ENCODE peak calls at places on chromosome 7, in six cellular contexts. J, I, U, C, F and L are unnamed samples. For H3K27me3, the result is how much of the 10 kb centered on the place peaks cover.

GRCh38 chr7:27312820-27313219 is 70.2 kb downstream of the EVX1 start:
- DNase-seq in J (no peak), C (no peak), F (no peak), I (no peak), U (no peak), L (no peak)

GRCh38 chr7:921071-921461 is 33.4 kb downstream of the ADAP1 start:
- DNase-seq in U (no peak), F (no peak), I (peak), C (no peak), J (no peak), L (peak)

GRCh38 chr7:47435889-47436312 is 146.0 kb downstream of the TNS3 start:
- DNase-seq in F (peak), U (peak), J (peak), C (peak), I (peak), L (peak)

GRCh38 chr7:129494041-129494440 is 8.3 kb upstream of the SMKR1 start:
- DNase-seq in C (peak), J (no peak), F (no peak), I (no peak), U (no peak), L (no peak)

GRCh38 chr7:33674804-33675411 is 230.4 kb upstream of the BMPER start:
- DNase-seq in I (peak), J (no peak), F (no peak), U (no peak), C (no peak), L (no peak)

GRCh38 chr7:80232969-80233724 is 98.5 kb downstream of the GNAI1 start:
- DNase-seq in F (no peak), J (no peak), I (no peak), C (no peak), U (no peak), L (no peak)

GRCh38 chr7:30564243-30564892 is 30.3 kb upstream of the GARS1 start:
- DNase-seq in U (peak), J (peak), I (peak), C (peak), F (peak), L (peak)

GRCh38 chr7:105027176-105027853 is 13.3 kb downstream of the KMT2E start:
- DNase-seq in C (no peak), U (no peak), F (peak), I (no peak), J (no peak), L (no peak)

GRCh38 chr7:31096198-31096881 is 44.2 kb downstream of the ADCYAP1R1 start:
- DNase-seq in I (no peak), U (no peak), J (no peak), C (no peak), F (no peak), L (peak)

GRCh38 chr7:99409192-99409572 is 413 bp downstream of the BUD31 start:
- DNase-seq in I (no peak), U (no peak), C (no peak), F (no peak), J (no peak), L (no peak)

GRCh38 chr7:99409814-99410213 is 1.0 kb downstream of the BUD31 start:
- DNase-seq in I (no peak), F (no peak), U (no peak), J (no peak), C (no peak), L (no peak)

GRCh38 chr7:99406557-99406956 is 1.8 kb downstream of the PDAP1 start:
- DNase-seq in I (no peak), C (no peak), J (no peak), U (no peak), F (no peak), L (no peak)

GRCh38 chr7:99407849-99408346 is 499 bp downstream of the PDAP1 start:
- DNase-seq in J (peak), I (peak), U (peak), F (peak), C (peak), L (peak)

DNA sequence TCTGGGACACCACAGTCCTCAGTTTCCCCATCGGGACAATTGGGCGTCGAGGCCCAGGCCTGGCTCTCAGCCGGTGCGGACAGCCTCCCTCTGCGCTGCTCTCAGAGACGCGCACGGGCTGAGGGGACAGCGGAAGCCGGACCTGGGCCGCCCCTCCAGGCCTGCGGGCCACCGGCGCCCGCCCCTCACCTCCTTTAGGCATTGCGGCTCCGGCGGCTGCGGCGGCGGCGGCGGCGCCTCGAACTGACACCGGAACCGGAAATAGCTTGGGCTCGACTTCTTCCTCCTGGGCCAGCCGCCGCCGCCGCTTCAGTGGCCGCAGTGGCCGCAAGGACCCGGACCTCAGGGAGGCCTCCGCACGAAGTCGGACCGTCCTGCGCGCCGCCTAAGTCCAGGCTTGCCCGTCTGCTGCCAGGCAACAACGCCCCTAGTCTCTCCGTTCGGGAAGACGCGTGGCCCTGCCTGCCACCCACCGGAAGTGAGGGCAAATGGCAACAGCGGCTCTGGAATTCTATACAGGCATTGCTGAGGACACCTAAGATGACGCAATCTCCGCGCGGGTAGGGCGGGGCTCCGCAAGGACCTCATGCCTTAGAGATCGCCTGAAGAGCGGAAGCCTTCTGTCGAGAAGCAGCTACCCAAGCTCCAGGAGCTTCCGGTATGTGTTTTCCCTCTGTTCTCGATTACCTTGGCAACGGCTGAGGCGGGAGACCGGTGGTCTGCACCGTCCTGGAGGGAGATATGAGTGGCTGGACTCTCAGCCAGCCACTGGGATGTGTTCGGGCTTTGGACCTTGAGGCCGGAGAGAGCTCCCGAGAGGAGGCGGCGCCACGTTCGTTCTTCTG is at the start of the genes BUD31 and PDAP1:
- DNase-seq in I (peak), F (peak), J (peak), U (peak), C (peak), L (peak)
- TF ChIP-seq POLR2A in I (peak), F (peak), J (peak), U (peak), C (peak), L (no peak)

DNA sequence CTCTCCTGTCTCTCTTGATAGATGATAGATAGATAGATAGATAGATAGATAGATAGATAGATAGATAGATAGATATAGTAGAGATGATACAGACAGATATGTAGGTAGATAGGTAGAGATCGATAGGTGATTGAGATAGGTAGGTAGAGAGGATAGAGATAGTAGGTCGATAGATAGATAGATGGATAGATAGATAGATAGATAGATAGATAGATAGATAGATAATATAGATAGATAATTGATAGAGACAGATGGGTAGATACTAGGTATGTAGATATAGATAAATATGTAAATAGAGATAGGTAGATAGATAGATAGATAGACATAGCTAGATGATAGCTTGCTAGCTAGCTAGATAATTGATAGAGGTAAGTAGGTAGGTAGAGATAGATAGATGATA is 1154.2 kb upstream of the AUTS2 start:
- DNase-seq in U (no peak), F (no peak), J (no peak), I (no peak), C (no peak), L (no peak)
- H3K4me3 ChIP-seq in U (no peak), F (no peak), J (no peak), I (no peak), C (no peak), L (no peak)

GRCh38 chr7:32298403-32299132 is 191.6 kb downstream of the LSM5 start:
- DNase-seq in U (no peak), C (no peak), F (no peak), J (no peak), I (peak), L (no peak)
- H3K27me3 ChIP-seq in U (under half), C (under half), F (under half), J (under half), I (under half), L (under half)

DNA sequence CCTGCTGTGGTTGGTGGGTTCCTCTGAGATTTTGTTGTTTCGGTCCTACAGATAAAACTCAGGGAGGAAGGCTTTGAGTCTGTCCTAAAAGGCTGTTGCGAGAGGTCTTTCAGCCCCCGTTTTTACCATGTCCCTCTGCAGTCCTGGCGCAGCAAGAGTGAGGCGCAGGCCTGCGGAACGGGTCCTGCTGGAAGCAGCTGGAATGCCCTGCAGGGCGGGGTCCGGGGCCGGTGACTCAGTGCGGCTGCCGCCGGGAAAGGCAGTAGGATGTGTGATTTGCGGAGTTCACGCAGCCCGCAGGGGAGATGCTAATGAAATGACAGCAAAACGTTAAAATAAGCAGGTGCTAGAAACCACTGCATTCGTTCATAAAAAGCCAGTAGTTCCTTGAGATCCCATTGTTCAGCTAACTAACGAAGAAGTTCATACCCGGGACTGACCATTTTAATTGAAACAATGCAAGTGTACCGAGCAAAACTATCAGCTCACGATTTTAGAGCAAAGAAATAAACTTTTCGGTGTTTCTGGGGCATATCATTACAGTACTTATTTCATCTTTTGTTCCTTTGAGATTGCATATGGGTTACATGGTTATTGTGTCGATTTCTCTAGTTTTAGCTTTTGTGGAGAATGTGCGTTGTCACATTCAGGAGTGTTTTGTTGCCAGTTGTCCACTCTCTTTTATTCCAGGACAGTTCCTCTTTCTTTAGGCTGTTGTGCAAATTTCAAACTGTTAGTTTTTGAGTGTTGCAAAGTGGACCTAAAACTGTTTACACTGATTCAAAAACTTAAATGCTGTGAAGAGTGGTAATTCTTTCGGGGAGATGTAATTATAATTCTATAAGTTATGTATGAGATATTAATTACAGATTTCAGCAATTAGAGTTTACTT is 783 bp downstream of the ANLN start:
- DNase-seq in I (peak), F (peak), C (peak), U (no peak), J (no peak), L (peak)
- TF ChIP-seq POLR2A in I (no peak), F (no peak), C (peak), U (no peak), J (no peak), L (no peak)

GRCh38 chr7:138890782-138891445 is 90.3 kb downstream of the KIAA1549 start:
- DNase-seq in I (no peak), F (no peak), J (no peak), C (peak), U (peak), L (no peak)
- H3K4me3 ChIP-seq in I (no peak), F (no peak), J (no peak), C (no peak), U (no peak), L (no peak)

GRCh38 chr7:23476286-23477169 is 6.2 kb upstream of the IGF2BP3 start:
- DNase-seq in I (no peak), U (no peak), F (peak), C (no peak), J (no peak), L (no peak)
- H3K27me3 ChIP-seq in I (half or more), U (half or more), F (half or more), C (under half), J (half or more), L (half or more)

GRCh38 chr7:6023974-6024435 is 7.2 kb upstream of the ANKRD61 start:
- DNase-seq in F (no peak), I (no peak), U (no peak), J (no peak), C (no peak), L (no peak)
- TF ChIP-seq POLR2A in F (no peak), I (no peak), U (no peak), J (no peak), C (no peak), L (no peak)

DNA sequence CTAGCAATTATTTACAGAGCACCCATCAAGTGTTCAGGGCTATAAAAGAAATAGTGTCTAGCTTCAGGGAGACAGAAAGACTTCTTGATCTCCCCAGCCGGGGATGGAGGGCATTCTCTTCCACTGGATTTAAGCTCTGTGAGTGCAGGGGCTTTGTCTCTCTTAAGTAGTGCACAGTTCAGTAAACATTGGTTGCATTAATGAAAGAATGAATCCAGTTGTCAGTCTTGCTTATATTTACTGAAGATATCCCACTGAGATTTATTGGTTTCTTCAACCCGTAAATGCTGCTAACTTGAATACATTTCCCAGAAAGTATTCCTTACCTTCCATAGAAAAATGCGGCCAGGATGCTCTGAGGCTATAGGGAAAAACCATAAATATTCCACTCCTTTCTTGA is 41.9 kb downstream of the AUTS2 start:
- DNase-seq in U (no peak), F (no peak), J (no peak), C (no peak), I (no peak), L (no peak)
- H3K4me3 ChIP-seq in U (no peak), F (no peak), J (no peak), C (no peak), I (no peak), L (no peak)